ENCODE peak calls at places on chromosome 12, in seven cellular contexts. F is cardiac fibroblast; Y is BE2C; S is NB4; D is fibroblast of pulmonary artery; T is HFFc6; K is CD8-positive, alpha-beta T cell. J is an unnamed sample.

GRCh38 chr12:117105902-117106301 is 6.7 kb upstream of the TESC start:
- DNase-seq in K (no peak), T (no peak), D (no peak), S (no peak), Y (no peak), F (no peak), J (peak; percentile 70)

GRCh38 chr12:51393676-51394545 is 2.7 kb upstream of the GALNT6 start:
- DNase-seq in F (peak; percentile 74), T (peak; percentile 98), D (peak; percentile 86), Y (no peak), S (peak; percentile 64), K (peak; percentile 63), J (peak; percentile 72)

GRCh38 chr12:66409195-66409871 is 107.0 kb downstream of the HELB start:
- DNase-seq in K (peak; percentile 34), F (peak; percentile 89), S (peak; percentile 89), D (peak; percentile 85), T (peak; percentile 42), Y (peak; percentile 50), J (peak; percentile 53)

GRCh38 chr12:28851781-28852180 is 297.3 kb upstream of the FAR2 start:
- DNase-seq in S (no peak), Y (no peak), K (no peak), F (no peak), T (no peak), D (no peak), J (no peak)

GRCh38 chr12:29149691-29150382 is 759 bp downstream of the FAR2 start:
- DNase-seq in S (no peak), K (no peak), F (no peak), T (no peak), D (no peak), Y (peak; percentile 42), J (no peak)

GRCh38 chr12:116964740-116965090 is 54.0 kb downstream of the FBXW8 start:
- DNase-seq in S (no peak), T (no peak), Y (peak; percentile 66), F (no peak), K (no peak), D (no peak), J (no peak)

GRCh38 chr12:14326699-14327098 is 38.8 kb upstream of the ATF7IP start:
- DNase-seq in D (no peak), T (peak; percentile 71), Y (no peak), S (no peak), K (no peak), F (no peak), J (no peak)

GRCh38 chr12:4037747-4038312 is 164.6 kb upstream of the PARP11 start:
- DNase-seq in K (peak; percentile 18), S (peak; percentile 7), D (peak; percentile 55), F (peak; percentile 56), T (peak; percentile 32), Y (no peak), J (peak; percentile 69)

GRCh38 chr12:3717283-3717974 is 35.5 kb downstream of the CRACR2A start:
- DNase-seq in T (no peak), Y (no peak), F (no peak), K (no peak), S (no peak), D (no peak), J (no peak)

GRCh38 chr12:123056709-123057108 is 76.2 kb downstream of the ARL6IP4 start:
- DNase-seq in Y (no peak), S (no peak), D (no peak), F (no peak), T (no peak), K (no peak), J (no peak)

GRCh38 chr12:98893126-98893525 is 248.0 kb downstream of the APAF1 start:
- DNase-seq in S (no peak), F (no peak), T (no peak), Y (no peak), K (no peak), D (no peak), J (no peak)

GRCh38 chr12:107436376-107436775 is 249.2 kb upstream of the PWP1 start:
- DNase-seq in F (peak; percentile 36), D (peak; percentile 68), K (no peak), S (no peak), T (peak; percentile 23), Y (no peak), J (peak; percentile 83)

GRCh38 chr12:50985322-50985721 is 33.0 kb downstream of the HIGD1C start:
- DNase-seq in Y (no peak), S (no peak), D (peak; percentile 83), T (peak; percentile 80), F (peak; percentile 79), K (no peak), J (peak; percentile 41)

GRCh38 chr12:12628013-12628412 is 16.3 kb downstream of the CREBL2 start:
- DNase-seq in T (peak; percentile 17), D (no peak), S (no peak), K (no peak), F (no peak), Y (no peak), J (peak; percentile 33)

GRCh38 chr12:59929091-59929490 is 333.3 kb downstream of the SLC16A7 start:
- DNase-seq in Y (no peak), F (peak; percentile 4), K (no peak), S (no peak), D (peak; percentile 14), T (peak; percentile 84), J (peak; percentile 92)

GRCh38 chr12:12182926-12183325 is 83.9 kb downstream of the LRP6 start:
- DNase-seq in Y (no peak), D (peak; percentile 54), T (peak; percentile 29), S (no peak), K (no peak), F (peak; percentile 65), J (no peak)

GRCh38 chr12:4603946-4604345 is 41.9 kb downstream of the DYRK4 start:
- DNase-seq in F (no peak), K (no peak), T (no peak), S (no peak), Y (no peak), D (no peak), J (no peak)

GRCh38 chr12:13165578-13166120 is 30.9 kb upstream of the EMP1 start:
- DNase-seq in D (peak; percentile 79), S (peak; percentile 90), Y (peak; percentile 50), K (peak; percentile 78), T (peak; percentile 43), F (peak; percentile 80), J (peak; percentile 98)

GRCh38 chr12:92034858-92035401 is 110.7 kb downstream of the BTG1 start:
- DNase-seq in K (peak; percentile 66), D (peak; percentile 66), T (peak; percentile 29), Y (peak; percentile 73), F (peak; percentile 53), S (no peak), J (peak; percentile 95)

GRCh38 chr12:49160415-49160814 is 28.5 kb downstream of the TUBA1A start:
- DNase-seq in T (no peak), K (no peak), Y (no peak), F (no peak), D (no peak), S (peak; percentile 20), J (no peak)

GRCh38 chr12:106171117-106171750 is 32.5 kb upstream of the NUAK1 start:
- DNase-seq in K (no peak), F (no peak), Y (no peak), S (no peak), T (no peak), D (no peak), J (no peak)

GRCh38 chr12:92105676-92106075 is 40.0 kb downstream of the BTG1 start:
- DNase-seq in K (no peak), D (no peak), F (no peak), Y (no peak), S (peak; percentile 88), T (no peak), J (no peak)

GRCh38 chr12:127595506-127595905 is 671.5 kb upstream of the TMEM132C start:
- DNase-seq in T (no peak), F (no peak), Y (no peak), S (no peak), D (no peak), K (no peak), J (no peak)

GRCh38 chr12:82650627-82651337 is 35.9 kb upstream of the TMTC2 start:
- DNase-seq in Y (no peak), D (peak; percentile 39), K (no peak), S (peak; percentile 28), T (no peak), F (peak; percentile 46), J (peak; percentile 94)

GRCh38 chr12:5907812-5908211 is 37.2 kb downstream of the ANO2 start:
- DNase-seq in F (no peak), T (no peak), D (peak; percentile 20), K (no peak), S (peak; percentile 9), Y (no peak), J (no peak)

GRCh38 chr12:92129609-92130008 is 16.0 kb downstream of the BTG1 start:
- DNase-seq in K (no peak), S (no peak), T (no peak), F (no peak), Y (no peak), D (no peak), J (no peak)

GRCh38 chr12:51391047-51391837 is at the start of gene GALNT6:
- DNase-seq in D (no peak), T (peak; percentile 19), S (peak; percentile 82), K (peak; percentile 71), F (no peak), Y (peak; percentile 54), J (peak; percentile 58)

GRCh38 chr12:42804928-42805327 is 215.4 kb upstream of the PRICKLE1 start:
- DNase-seq in S (peak; percentile 4), F (no peak), T (no peak), D (no peak), K (no peak), Y (no peak), J (peak; percentile 20)
- TF ChIP-seq CTCF in S (no peak), F (no peak), T (no peak), D (no peak), K (no peak), Y (no peak), J (no peak)

DNA sequence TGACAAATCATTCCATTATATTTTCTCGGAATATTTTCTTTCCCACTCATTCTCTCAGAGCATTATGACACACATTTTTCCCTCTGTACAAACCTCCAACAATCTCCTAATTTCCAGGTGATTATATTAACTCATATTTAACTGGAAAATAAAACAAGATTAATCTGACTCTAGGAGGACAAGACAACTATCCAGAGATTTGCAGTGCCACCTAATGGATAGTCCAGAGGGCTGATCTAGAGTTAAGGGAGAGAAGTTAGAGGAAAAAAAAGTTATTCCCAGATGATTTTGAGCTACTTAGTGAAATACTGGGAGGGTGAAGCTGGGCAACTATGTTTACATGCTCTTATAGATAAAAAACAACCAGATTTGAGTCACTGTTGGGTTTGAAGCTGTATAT is 161.7 kb downstream of the ALX1 start:
- DNase-seq in T (no peak), K (no peak), Y (no peak), F (peak; percentile 16), S (no peak), D (peak; percentile 33), J (peak; percentile 40)
- TF ChIP-seq CTCF in T (peak; percentile 43), K (no peak), Y (peak; percentile 31), F (peak; percentile 25), S (peak; percentile 9), D (peak; percentile 41), J (peak; percentile 21)

GRCh38 chr12:131850856-131851559 is 22.8 kb downstream of the MMP17 start:
- DNase-seq in K (no peak), F (no peak), T (no peak), D (no peak), Y (no peak), S (no peak), J (no peak)
- TF ChIP-seq CTCF in K (no peak), F (peak; percentile 59), T (no peak), D (peak; percentile 42), Y (no peak), S (no peak), J (no peak)

DNA sequence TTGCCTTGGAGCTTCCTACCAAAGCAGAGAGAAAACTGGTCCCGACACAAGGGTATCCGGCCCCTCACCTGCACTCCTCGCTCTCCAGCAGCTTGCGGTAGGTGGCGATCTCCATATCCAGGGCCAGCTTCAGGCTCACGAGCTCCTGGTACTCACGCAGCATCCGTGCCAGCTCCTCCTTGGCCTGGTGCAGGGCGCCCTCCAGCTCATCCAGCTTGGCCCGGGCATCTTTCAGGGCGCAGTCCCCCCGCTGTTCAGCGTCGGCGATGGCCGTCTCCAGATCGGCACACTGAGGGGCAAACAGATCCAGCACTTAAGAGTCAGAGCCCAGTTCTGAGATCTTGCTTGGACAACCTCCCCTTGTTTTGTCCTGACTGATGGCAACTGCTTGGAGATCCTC is 13.7 kb downstream of the KRT72 start:
- DNase-seq in D (no peak), Y (no peak), T (no peak), S (no peak), F (no peak), K (no peak), J (no peak)
- TF ChIP-seq CTCF in D (no peak), Y (no peak), T (no peak), S (no peak), F (no peak), K (no peak), J (no peak)